ENCODE peak calls at places on chromosome 16, in four cellular contexts. One of them, this sample, is unnamed.

GRCh38 chr16:66832190-66832589 is 1.4 kb upstream of the NAE1 start:
- DNase-seq in hypothalamus: no peak
- DNase-seq in RCC 7860: no peak
- DNase-seq in glutamatergic neuron: no peak
- DNase-seq in this sample: no peak

GRCh38 chr16:59394526-59394925 is 660.4 kb upstream of the GOT2 start:
- DNase-seq in hypothalamus: no peak
- DNase-seq in RCC 7860: no peak
- DNase-seq in glutamatergic neuron: no peak
- DNase-seq in this sample: no peak

GRCh38 chr16:88719267-88719932 is 13.1 kb downstream of the CTU2 start:
- DNase-seq in hypothalamus: peak; percentile 70
- DNase-seq in RCC 7860: no peak
- DNase-seq in glutamatergic neuron: no peak
- DNase-seq in this sample: no peak

GRCh38 chr16:31382485-31383161 is 10.5 kb upstream of the ITGAD start:
- DNase-seq in hypothalamus: no peak
- DNase-seq in RCC 7860: no peak
- DNase-seq in glutamatergic neuron: peak; percentile 77
- DNase-seq in this sample: no peak

GRCh38 chr16:77662241-77662640 is 60.1 kb upstream of the NUDT7 start:
- DNase-seq in hypothalamus: no peak
- DNase-seq in RCC 7860: no peak
- DNase-seq in glutamatergic neuron: no peak
- DNase-seq in this sample: no peak

GRCh38 chr16:86783626-86784266 is 205.4 kb downstream of the FOXL1 start:
- DNase-seq in hypothalamus: no peak
- DNase-seq in RCC 7860: peak; percentile 89
- DNase-seq in glutamatergic neuron: no peak
- DNase-seq in this sample: no peak

GRCh38 chr16:74448990-74449389 is 27.7 kb upstream of the CLEC18B start:
- DNase-seq in hypothalamus: no peak
- DNase-seq in RCC 7860: peak; percentile 88
- DNase-seq in glutamatergic neuron: no peak
- DNase-seq in this sample: peak; percentile 56

GRCh38 chr16:79312502-79312901 is 288.0 kb downstream of the MAF start:
- DNase-seq in hypothalamus: no peak
- DNase-seq in RCC 7860: no peak
- DNase-seq in glutamatergic neuron: no peak
- DNase-seq in this sample: no peak

GRCh38 chr16:18834873-18835272 is 33.5 kb upstream of the ARL6IP1 start:
- DNase-seq in hypothalamus: no peak
- DNase-seq in RCC 7860: no peak
- DNase-seq in glutamatergic neuron: no peak
- DNase-seq in this sample: no peak